ENCODE peak calls at places on chromosomes 2 and 18, in seven cellular contexts. C is glutamatergic neuron, X is fibroblast of pulmonary artery, P is GM13977, M is A549, J is AG04449, I is HCT116. S is an unnamed sample.

GRCh38 chr18:46677609-46678470 is 20.8 kb upstream of the LOXHD1 start:
- DNase-seq in X (no peak), M (peak; percentile 6), J (no peak), C (no peak), I (peak; percentile 2), P (peak; percentile 46), S (peak; percentile 35)

GRCh38 chr2:235106874-235107639 is 155.2 kb downstream of the SH3BP4 start:
- DNase-seq in I (peak; percentile 56), P (peak; percentile 48), C (peak; percentile 76), J (no peak), M (peak; percentile 82), X (peak; percentile 81), S (peak; percentile 83)

GRCh38 chr2:147449323-147450080 is 395.3 kb upstream of the ACVR2A start:
- DNase-seq in I (no peak), J (no peak), C (no peak), M (no peak), P (no peak), X (no peak), S (no peak)

GRCh38 chr18:79800353-79801180 is 2.8 kb downstream of the KCNG2 start:
- DNase-seq in M (no peak), I (no peak), J (no peak), P (no peak), X (no peak), C (no peak), S (no peak)

GRCh38 chr2:46146866-46147502 is 150.2 kb upstream of the EPAS1 start:
- DNase-seq in X (no peak), C (no peak), I (no peak), M (no peak), J (no peak), P (no peak), S (no peak)

GRCh38 chr2:222296311-222296736 is 2.5 kb downstream of the PAX3 start:
- DNase-seq in P (no peak), M (no peak), I (no peak), X (no peak), C (no peak), J (no peak), S (no peak)

GRCh38 chr2:25608718-25609117 is 64.7 kb downstream of the DTNB start:
- DNase-seq in P (no peak), X (no peak), M (no peak), C (no peak), I (no peak), J (no peak), S (no peak)

GRCh38 chr2:128291161-128291843 is 27.4 kb downstream of the HS6ST1 start:
- DNase-seq in M (no peak), J (no peak), P (no peak), C (no peak), X (no peak), I (no peak), S (no peak)

GRCh38 chr2:105645031-105645940 is 99.4 kb upstream of the NCK2 start:
- DNase-seq in I (no peak), M (no peak), J (no peak), C (no peak), P (no peak), X (no peak), S (no peak)

GRCh38 chr2:126736133-126736874 is 80.3 kb downstream of the GYPC start:
- DNase-seq in X (peak; percentile 18), M (no peak), C (no peak), I (no peak), P (no peak), J (no peak), S (peak; percentile 36)

GRCh38 chr2:163919717-163920116 is 183.9 kb upstream of the FIGN start:
- DNase-seq in C (no peak), J (no peak), M (no peak), I (no peak), X (no peak), P (no peak), S (peak; percentile 21)

GRCh38 chr2:36354816-36355156 is 792 bp upstream of the CRIM1 start:
- DNase-seq in X (no peak), J (no peak), P (no peak), M (no peak), C (no peak), I (no peak), S (no peak)

GRCh38 chr2:96330407-96330806 is 5.2 kb upstream of the NCAPH start:
- DNase-seq in C (no peak), M (peak; percentile 16), I (no peak), J (peak; percentile 69), X (peak; percentile 73), P (no peak), S (peak; percentile 98)

GRCh38 chr2:137508739-137509384 is 455.4 kb upstream of the HNMT start:
- DNase-seq in P (no peak), I (no peak), X (no peak), M (no peak), J (no peak), C (no peak), S (peak; percentile 54)

GRCh38 chr2:188984680-188985079 is 10.5 kb downstream of the COL3A1 start:
- DNase-seq in I (no peak), P (no peak), M (peak; percentile 74), J (peak; percentile 81), X (peak; percentile 97), C (no peak), S (peak; percentile 23)

DNA sequence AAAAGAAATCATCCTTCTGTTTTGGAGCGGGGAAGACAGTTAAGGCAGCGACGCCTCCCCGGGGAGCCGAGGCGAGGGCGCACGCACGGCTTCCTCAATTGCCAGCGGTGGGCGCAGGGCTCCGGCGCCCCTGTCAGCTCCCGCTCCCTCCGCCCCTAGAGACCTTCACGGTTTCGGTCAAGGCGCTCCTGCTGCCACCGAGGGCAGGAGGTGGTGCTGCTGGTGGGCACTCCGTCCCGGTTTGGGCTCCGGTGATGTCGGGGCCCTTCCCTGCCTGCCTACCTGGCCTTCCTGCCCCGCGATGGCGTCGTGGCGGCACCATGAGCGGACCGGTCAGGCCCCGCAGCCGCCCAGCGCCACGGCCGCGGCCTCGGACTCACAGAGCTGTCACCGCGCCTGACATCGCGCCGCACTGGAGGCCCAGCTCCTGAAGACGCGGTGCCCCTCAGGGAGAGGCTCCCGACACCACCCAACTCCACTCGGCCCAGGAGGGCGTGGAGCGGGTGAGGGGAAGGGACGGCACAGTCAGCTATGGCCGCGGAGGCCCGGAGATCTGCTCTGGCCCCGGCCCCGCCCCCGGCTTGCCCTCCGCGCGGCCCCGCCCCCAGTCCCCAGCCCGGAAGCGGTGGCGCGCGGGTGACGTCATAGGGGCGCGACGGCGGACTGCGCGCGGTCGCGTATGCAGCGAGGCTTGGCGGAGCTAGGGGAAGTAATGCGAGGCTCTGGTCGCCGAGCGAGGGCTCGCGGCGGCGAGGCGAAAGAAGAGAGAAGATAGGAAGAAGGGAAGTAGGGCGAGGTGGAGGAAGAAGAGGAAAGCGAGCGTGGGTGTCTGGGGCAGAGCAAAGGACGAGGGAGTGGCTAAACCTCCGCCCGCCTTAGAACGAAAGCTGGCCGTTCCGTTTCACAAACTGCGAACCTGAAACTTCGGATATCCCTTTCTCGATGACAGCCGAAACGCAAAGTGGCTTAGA is at the start of gene SLC35F5:
- DNase-seq in C (peak; percentile 97), J (peak; percentile 28), I (peak; percentile 70), X (peak; percentile 90), M (peak; percentile 91), P (peak; percentile 90), S (peak; percentile 87)
- TF ChIP-seq CTCF in C (no peak), J (peak; percentile 3), I (no peak), X (no peak), M (no peak), P (peak; percentile 10), S (no peak)

GRCh38 chr2:42810126-42810970 is 18.0 kb upstream of the HAAO start:
- DNase-seq in C (peak; percentile 94), I (peak; percentile 86), P (peak; percentile 93), X (peak; percentile 98), M (peak; percentile 98), J (peak; percentile 91), S (peak; percentile 92)

GRCh38 chr2:42808301-42808700 is 15.9 kb upstream of the HAAO start:
- DNase-seq in J (no peak), C (no peak), I (no peak), M (no peak), X (no peak), P (no peak), S (no peak)

GRCh38 chr2:42810971-42811865 is 18.8 kb upstream of the HAAO start:
- DNase-seq in X (peak; percentile 56), P (peak; percentile 62), J (no peak), I (no peak), M (no peak), C (peak; percentile 52), S (no peak)

GRCh38 chr2:42809131-42809875 is 16.9 kb upstream of the HAAO start:
- DNase-seq in I (no peak), P (no peak), C (no peak), X (no peak), M (no peak), J (no peak), S (no peak)

GRCh38 chr2:42809876-42810125 is 17.4 kb upstream of the HAAO start:
- DNase-seq in I (peak; percentile 52), X (peak; percentile 84), P (no peak), M (peak; percentile 87), C (peak; percentile 76), J (no peak), S (peak; percentile 80)
- TF ChIP-seq CTCF in I (no peak), X (no peak), P (peak; percentile 45), M (peak; percentile 44), C (peak; percentile 62), J (no peak), S (no peak)

DNA sequence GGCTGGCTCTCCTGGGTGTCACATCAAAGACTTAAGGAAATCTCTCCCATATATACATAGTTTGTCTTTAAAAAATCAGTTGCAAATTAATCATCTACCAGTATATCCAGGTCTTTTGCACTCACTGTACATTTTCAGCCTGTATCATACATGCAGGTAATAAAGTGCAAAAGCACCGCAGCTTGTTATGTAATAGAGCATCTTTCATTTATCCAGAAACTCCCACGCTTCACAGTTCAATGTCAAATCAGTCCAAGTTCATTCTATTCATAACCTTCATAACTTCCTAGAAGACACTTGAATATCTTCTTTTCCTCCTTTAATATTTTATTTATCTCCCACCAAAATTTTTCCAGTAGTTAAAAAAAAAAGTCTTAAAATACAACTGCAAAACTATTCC is 89.6 kb upstream of the KCTD1 start:
- DNase-seq in M (no peak), C (no peak), J (no peak), I (no peak), P (no peak), X (no peak), S (no peak)
- TF ChIP-seq CTCF in M (no peak), C (no peak), J (no peak), I (no peak), P (no peak), X (no peak), S (no peak)

GRCh38 chr2:241066893-241067341 is 35.2 kb downstream of the MTERF4 start:
- DNase-seq in M (peak; percentile 23), C (no peak), X (peak; percentile 13), I (no peak), J (no peak), P (no peak), S (no peak)
- TF ChIP-seq CTCF in M (no peak), C (no peak), X (no peak), I (no peak), J (peak; percentile 15), P (no peak), S (no peak)

S was measured in MCF 10A.